ENCODE peak calls at places on chromosome 1, in seven cellular contexts. One of them, this sample, is unnamed.
A peak's percentile ranks its signal among the peaks of the same experiment; 100 is the strongest.

GRCh38 chr1:155976062-155976912 is 2.1 kb downstream of the ARHGEF2 start:
- DNase-seq in tibial artery: peak; percentile 78
- DNase-seq in GM06990: no peak
- DNase-seq in hypothalamus: no peak
- DNase-seq in NCI-H2029: peak; percentile 41
- DNase-seq in HuH-7: no peak
- DNase-seq in GM04504: no peak
- DNase-seq in this sample: peak; percentile 75

GRCh38 chr1:57887973-57888491 is 464.2 kb upstream of the DAB1 start:
- DNase-seq in HuH-7: peak; percentile 43
- DNase-seq in GM04504: no peak
- DNase-seq in hypothalamus: no peak
- DNase-seq in NCI-H2029: no peak
- DNase-seq in GM06990: no peak
- DNase-seq in tibial artery: no peak
- DNase-seq in this sample: no peak

GRCh38 chr1:15275921-15276683 is 29.1 kb downstream of the FHAD1 start:
- DNase-seq in tibial artery: no peak
- DNase-seq in hypothalamus: no peak
- DNase-seq in GM04504: no peak
- DNase-seq in HuH-7: no peak
- DNase-seq in NCI-H2029: no peak
- DNase-seq in GM06990: no peak
- DNase-seq in this sample: no peak

GRCh38 chr1:115466433-115466832 is 128.4 kb upstream of the NGF start:
- DNase-seq in hypothalamus: no peak
- DNase-seq in HuH-7: no peak
- DNase-seq in NCI-H2029: no peak
- DNase-seq in GM04504: no peak
- DNase-seq in tibial artery: no peak
- DNase-seq in GM06990: no peak
- DNase-seq in this sample: no peak

GRCh38 chr1:153549741-153550397 is 811 bp upstream of the S100A3 start:
- DNase-seq in GM04504: no peak
- DNase-seq in NCI-H2029: no peak
- DNase-seq in hypothalamus: no peak
- DNase-seq in HuH-7: no peak
- DNase-seq in tibial artery: peak; percentile 23
- DNase-seq in GM06990: no peak
- DNase-seq in this sample: no peak

GRCh38 chr1:183281039-183281438 is 95.0 kb downstream of the LAMC2 start:
- DNase-seq in HuH-7: no peak
- DNase-seq in GM04504: peak; percentile 45
- DNase-seq in NCI-H2029: no peak
- DNase-seq in hypothalamus: no peak
- DNase-seq in GM06990: no peak
- DNase-seq in tibial artery: peak; percentile 88
- DNase-seq in this sample: no peak

GRCh38 chr1:40133122-40133665 is 28.0 kb upstream of the RLF start:
- DNase-seq in GM06990: no peak
- DNase-seq in NCI-H2029: no peak
- DNase-seq in HuH-7: no peak
- DNase-seq in hypothalamus: no peak
- DNase-seq in GM04504: no peak
- DNase-seq in tibial artery: no peak
- DNase-seq in this sample: no peak

GRCh38 chr1:108816049-108816882 is 40.6 kb downstream of the AKNAD1 start:
- DNase-seq in GM04504: peak; percentile 84
- DNase-seq in hypothalamus: peak; percentile 43
- DNase-seq in HuH-7: no peak
- DNase-seq in NCI-H2029: peak; percentile 28
- DNase-seq in GM06990: no peak
- DNase-seq in tibial artery: peak; percentile 77
- DNase-seq in this sample: no peak